ENCODE peak calls at places on chromosome 13, in six cellular contexts. M is osteocyte, Y is WTC11, G is progenitor cell of endocrine pancreas, X is AG04449, U is B cell. R is an unnamed sample.

GRCh38 chr13:45564108-45564507 is 51.4 kb downstream of the ERICH6B start:
- DNase-seq in X (peak; percentile 9), Y (no peak), M (peak; percentile 17), G (no peak), U (no peak), R (no peak)

GRCh38 chr13:23740002-23740401 is 149.2 kb downstream of the MIPEP start:
- DNase-seq in Y (no peak), M (no peak), G (no peak), X (no peak), U (no peak), R (no peak)

GRCh38 chr13:66660013-66660804 is 569.9 kb downstream of the PCDH9 start:
- DNase-seq in U (no peak), G (no peak), M (no peak), X (no peak), Y (no peak), R (peak; percentile 3)

GRCh38 chr13:26117620-26118019 is 65.8 kb upstream of the SHISA2 start:
- DNase-seq in X (no peak), M (no peak), U (no peak), Y (no peak), G (no peak), R (no peak)

GRCh38 chr13:84946144-84946543 is 853.1 kb downstream of the SLITRK6 start:
- DNase-seq in M (no peak), G (no peak), Y (no peak), X (no peak), U (no peak), R (no peak)

GRCh38 chr13:53201454-53202225 is 173.0 kb downstream of the OLFM4 start:
- DNase-seq in G (peak; percentile 23), X (no peak), U (no peak), Y (peak; percentile 65), M (no peak), R (no peak)

GRCh38 chr13:43196171-43196611 is 172.8 kb downstream of the DNAJC15 start:
- DNase-seq in G (no peak), U (no peak), M (no peak), Y (no peak), X (no peak), R (no peak)

GRCh38 chr13:45473627-45474026 is 8.9 kb downstream of the COG3 start:
- DNase-seq in M (no peak), Y (no peak), U (no peak), X (no peak), G (no peak), R (no peak)

GRCh38 chr13:40563350-40564125 is 102.9 kb downstream of the FOXO1 start:
- DNase-seq in X (no peak), U (no peak), G (no peak), Y (no peak), M (no peak), R (no peak)

GRCh38 chr13:27024062-27024461 is 147.5 kb downstream of the USP12 start:
- DNase-seq in Y (no peak), X (no peak), U (no peak), M (no peak), G (no peak), R (no peak)

GRCh38 chr13:82560889-82561288 is 1321.4 kb downstream of the SLITRK1 start:
- DNase-seq in G (no peak), U (no peak), M (no peak), Y (no peak), X (no peak), R (no peak)

GRCh38 chr13:111857846-111858560 is 208.9 kb upstream of the SOX1 start:
- DNase-seq in X (no peak), M (no peak), U (no peak), G (no peak), Y (no peak), R (no peak)

GRCh38 chr13:30308548-30308947 is 1.2 kb upstream of the KATNAL1 start:
- DNase-seq in M (no peak), G (no peak), Y (no peak), U (no peak), X (no peak), R (no peak)

GRCh38 chr13:50829896-50830295 is 13.6 kb downstream of the DLEU7 start:
- DNase-seq in U (no peak), M (no peak), X (no peak), Y (no peak), G (no peak), R (no peak)

GRCh38 chr13:111280666-111281577 is 39.5 kb upstream of the TEX29 start:
- DNase-seq in U (no peak), M (no peak), Y (no peak), X (no peak), G (no peak), R (no peak)

GRCh38 chr13:45621950-45622349 is 6.4 kb upstream of the ERICH6B start:
- DNase-seq in X (no peak), G (no peak), Y (peak; percentile 46), M (no peak), U (no peak), R (no peak)

GRCh38 chr13:32783067-32783466 is 196.8 kb downstream of the PDS5B start:
- DNase-seq in U (no peak), G (no peak), M (no peak), X (no peak), Y (no peak), R (no peak)

GRCh38 chr13:20441879-20442278 is 83.8 kb downstream of the CRYL1 start:
- DNase-seq in X (no peak), M (no peak), U (no peak), Y (no peak), G (no peak), R (no peak)

GRCh38 chr13:20686863-20687579 is 16.5 kb upstream of the IL17D start:
- DNase-seq in U (no peak), M (no peak), X (no peak), G (no peak), Y (no peak), R (no peak)

GRCh38 chr13:113981201-113981605 is 7.3 kb upstream of the C13orf46 start:
- DNase-seq in G (no peak), M (no peak), U (no peak), Y (no peak), X (no peak), R (no peak)
- TF ChIP-seq CTCF in G (no peak), M (no peak), U (no peak), Y (no peak), X (no peak), R (no peak)

GRCh38 chr13:110107568-110108347 is 199.2 kb downstream of the COL4A1 start:
- DNase-seq in X (no peak), U (no peak), M (no peak), G (no peak), Y (peak; percentile 65), R (no peak)
- TF ChIP-seq CTCF in X (no peak), U (no peak), M (peak; percentile 24), G (peak; percentile 22), Y (no peak), R (no peak)

GRCh38 chr13:99528547-99528946 is 27.3 kb downstream of the TM9SF2 start:
- DNase-seq in Y (no peak), U (no peak), M (no peak), X (no peak), G (no peak), R (peak; percentile 47)
- TF ChIP-seq CTCF in Y (no peak), U (peak; percentile 52), M (peak; percentile 48), X (no peak), G (peak; percentile 38), R (peak; percentile 45)

GRCh38 chr13:47121092-47121763 is 224.4 kb upstream of the HTR2A start:
- DNase-seq in G (no peak), Y (no peak), U (no peak), X (no peak), M (no peak), R (no peak)

DNA sequence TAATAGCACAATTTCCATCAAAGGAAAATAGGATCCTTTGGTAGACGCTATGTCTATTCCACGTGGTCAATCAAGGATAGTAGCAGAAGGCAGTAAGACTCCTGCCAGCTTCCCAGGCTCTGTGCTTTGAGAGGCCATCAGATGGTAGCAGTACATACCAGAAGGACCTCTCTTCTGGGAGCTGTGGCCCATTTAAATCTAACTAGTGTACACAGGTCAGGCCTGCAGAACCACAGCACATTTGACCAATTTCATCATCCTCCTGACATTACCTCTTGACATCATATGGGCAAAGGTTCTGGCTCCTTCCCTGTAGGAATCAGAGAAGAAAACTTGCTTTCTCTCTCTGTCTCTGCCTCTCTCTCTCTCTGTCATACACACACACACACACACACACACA is 229.6 kb upstream of the HTR2A start:
- DNase-seq in U (no peak), M (no peak), Y (no peak), X (no peak), G (no peak), R (no peak)
- TF ChIP-seq CTCF in U (no peak), M (no peak), Y (no peak), X (no peak), G (no peak), R (peak; percentile 13)